ENCODE peak calls at places on chromosome 5, in five cellular contexts. One of them, this sample, is unnamed.

GRCh38 chr5:139955616-139956283 is 87.3 kb downstream of the NRG2 start:
- DNase-seq in H1: no peak
- DNase-seq in IMR-90: no peak
- DNase-seq in mesenchymal stem cell: no peak
- DNase-seq in neuronal stem cell: no peak
- DNase-seq in this sample: peak

GRCh38 chr5:88470746-88471145 is 202.1 kb upstream of the TMEM161B start:
- DNase-seq in neuronal stem cell: no peak
- DNase-seq in mesenchymal stem cell: no peak
- DNase-seq in IMR-90: no peak
- DNase-seq in H1: no peak
- DNase-seq in this sample: no peak

GRCh38 chr5:110916373-110917049 is 155.0 kb upstream of the TSLP start:
- DNase-seq in H1: no peak
- DNase-seq in IMR-90: peak
- DNase-seq in mesenchymal stem cell: peak
- DNase-seq in neuronal stem cell: no peak
- DNase-seq in this sample: peak

GRCh38 chr5:151772029-151772867 is 494 bp downstream of the G3BP1 start:
- DNase-seq in IMR-90: no peak
- DNase-seq in mesenchymal stem cell: peak
- DNase-seq in H1: peak
- DNase-seq in neuronal stem cell: peak
- DNase-seq in this sample: peak

GRCh38 chr5:35309365-35310130 is 79.3 kb upstream of the PRLR start:
- DNase-seq in IMR-90: no peak
- DNase-seq in neuronal stem cell: no peak
- DNase-seq in H1: no peak
- DNase-seq in mesenchymal stem cell: no peak
- DNase-seq in this sample: no peak

GRCh38 chr5:164206196-164206595 is 700.8 kb downstream of the MAT2B start:
- DNase-seq in H1: no peak
- DNase-seq in mesenchymal stem cell: no peak
- DNase-seq in neuronal stem cell: no peak
- DNase-seq in IMR-90: no peak
- DNase-seq in this sample: no peak

GRCh38 chr5:86861514-86861913 is 243.8 kb downstream of the COX7C start:
- DNase-seq in H1: no peak
- DNase-seq in neuronal stem cell: peak
- DNase-seq in IMR-90: no peak
- DNase-seq in mesenchymal stem cell: no peak
- DNase-seq in this sample: peak

GRCh38 chr5:173670130-173670591 is 53.7 kb upstream of the BOD1 start:
- DNase-seq in H1: no peak
- DNase-seq in IMR-90: peak
- DNase-seq in mesenchymal stem cell: peak
- DNase-seq in neuronal stem cell: no peak
- DNase-seq in this sample: no peak

GRCh38 chr5:157740211-157740610 is 3.3 kb upstream of the LSM11 start:
- DNase-seq in H1: peak
- DNase-seq in mesenchymal stem cell: peak
- DNase-seq in neuronal stem cell: no peak
- DNase-seq in IMR-90: no peak
- DNase-seq in this sample: peak

GRCh38 chr5:142200387-142200786 is 91.8 kb downstream of the NDFIP1 start:
- DNase-seq in IMR-90: no peak
- DNase-seq in H1: no peak
- DNase-seq in neuronal stem cell: no peak
- DNase-seq in mesenchymal stem cell: no peak
- DNase-seq in this sample: no peak

GRCh38 chr5:39716532-39716971 is 291.8 kb upstream of the DAB2 start:
- DNase-seq in mesenchymal stem cell: peak
- DNase-seq in neuronal stem cell: peak
- DNase-seq in H1: peak
- DNase-seq in IMR-90: peak
- DNase-seq in this sample: peak

GRCh38 chr5:72032769-72033168 is 74.5 kb upstream of the MAP1B start:
- DNase-seq in neuronal stem cell: peak
- DNase-seq in H1: no peak
- DNase-seq in IMR-90: no peak
- DNase-seq in mesenchymal stem cell: no peak
- DNase-seq in this sample: peak

GRCh38 chr5:161051920-161052500 is 200.0 kb upstream of the ATP10B start:
- DNase-seq in mesenchymal stem cell: no peak
- DNase-seq in neuronal stem cell: no peak
- DNase-seq in IMR-90: no peak
- DNase-seq in H1: no peak
- DNase-seq in this sample: no peak

GRCh38 chr5:126101901-126102300 is 321.3 kb upstream of the GRAMD2B start:
- DNase-seq in mesenchymal stem cell: no peak
- DNase-seq in IMR-90: no peak
- DNase-seq in H1: no peak
- DNase-seq in neuronal stem cell: no peak
- DNase-seq in this sample: no peak

GRCh38 chr5:122030251-122030650 is 47.8 kb downstream of the LOX start:
- DNase-seq in H1: no peak
- DNase-seq in IMR-90: no peak
- DNase-seq in neuronal stem cell: no peak
- DNase-seq in mesenchymal stem cell: peak
- DNase-seq in this sample: peak

GRCh38 chr5:16465544-16466432 is at the start of gene ZNF622:
- DNase-seq in H1: peak
- DNase-seq in mesenchymal stem cell: peak
- DNase-seq in neuronal stem cell: peak
- DNase-seq in IMR-90: peak
- DNase-seq in this sample: peak
- H3K4ac ChIP-seq in H1: peak
- H3K4ac ChIP-seq in mesenchymal stem cell: peak
- H3K4ac ChIP-seq in neuronal stem cell: peak
- H3K4ac ChIP-seq in IMR-90: peak
- H3K4ac ChIP-seq in this sample: no peak

GRCh38 chr5:41312066-41312465 is 98.7 kb upstream of the C6 start:
- DNase-seq in neuronal stem cell: no peak
- DNase-seq in H1: no peak
- DNase-seq in IMR-90: no peak
- DNase-seq in mesenchymal stem cell: no peak
- DNase-seq in this sample: no peak
- H3K4me3 ChIP-seq in neuronal stem cell: no peak
- H3K4me3 ChIP-seq in H1: no peak
- H3K4me3 ChIP-seq in IMR-90: no peak
- H3K4me3 ChIP-seq in mesenchymal stem cell: no peak
- H3K4me3 ChIP-seq in this sample: no peak

DNA sequence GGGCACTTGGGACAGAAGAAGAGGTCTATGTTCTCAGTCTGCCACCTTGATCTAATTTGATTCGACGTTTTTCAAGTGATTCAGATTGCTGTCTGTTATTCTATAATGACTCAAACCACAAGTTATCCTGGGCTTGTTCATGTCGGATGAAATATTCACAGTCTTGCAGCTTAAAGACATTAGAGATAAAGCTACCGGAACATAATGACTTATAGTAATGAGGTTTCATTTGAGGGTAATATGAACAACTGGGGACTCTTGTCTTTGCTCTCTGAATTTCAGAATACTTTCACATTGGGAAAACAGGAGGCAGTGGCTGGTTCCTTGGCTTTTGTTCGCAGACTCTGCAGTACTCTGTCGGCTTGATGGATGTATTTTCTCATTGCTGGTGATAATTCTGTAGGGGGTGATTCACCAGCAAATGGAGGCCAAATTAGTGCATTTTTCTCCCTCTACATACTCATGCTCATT is 154.5 kb upstream of the ANKH start:
- DNase-seq in neuronal stem cell: no peak
- DNase-seq in H1: no peak
- DNase-seq in IMR-90: peak
- DNase-seq in mesenchymal stem cell: peak
- DNase-seq in this sample: no peak
- H3K27ac ChIP-seq in neuronal stem cell: no peak
- H3K27ac ChIP-seq in H1: no peak
- H3K27ac ChIP-seq in IMR-90: no peak
- H3K27ac ChIP-seq in mesenchymal stem cell: peak
- H3K27ac ChIP-seq in this sample: no peak

GRCh38 chr5:24850911-24851310 is 206.1 kb upstream of the CDH10 start:
- DNase-seq in H1: no peak
- DNase-seq in neuronal stem cell: no peak
- DNase-seq in mesenchymal stem cell: no peak
- DNase-seq in IMR-90: no peak
- DNase-seq in this sample: no peak

GRCh38 chr5:24855485-24855884 is 210.7 kb upstream of the CDH10 start:
- DNase-seq in mesenchymal stem cell: peak
- DNase-seq in IMR-90: no peak
- DNase-seq in H1: no peak
- DNase-seq in neuronal stem cell: no peak
- DNase-seq in this sample: peak

GRCh38 chr5:24854350-24854749 is 209.6 kb upstream of the CDH10 start:
- DNase-seq in H1: no peak
- DNase-seq in neuronal stem cell: no peak
- DNase-seq in IMR-90: no peak
- DNase-seq in mesenchymal stem cell: no peak
- DNase-seq in this sample: no peak
- H3K4ac ChIP-seq in H1: no peak
- H3K4ac ChIP-seq in neuronal stem cell: no peak
- H3K4ac ChIP-seq in IMR-90: no peak
- H3K4ac ChIP-seq in mesenchymal stem cell: no peak
- H3K4ac ChIP-seq in this sample: no peak

GRCh38 chr5:137498301-137498735 is 808 bp downstream of the SPOCK1 start:
- DNase-seq in neuronal stem cell: peak
- DNase-seq in IMR-90: no peak
- DNase-seq in H1: peak
- DNase-seq in mesenchymal stem cell: no peak
- DNase-seq in this sample: peak
- H3K4me3 ChIP-seq in neuronal stem cell: peak
- H3K4me3 ChIP-seq in IMR-90: peak
- H3K4me3 ChIP-seq in H1: peak
- H3K4me3 ChIP-seq in mesenchymal stem cell: peak
- H3K4me3 ChIP-seq in this sample: peak

GRCh38 chr5:29758986-29759421 is 1434.5 kb upstream of the CDH6 start:
- DNase-seq in IMR-90: no peak
- DNase-seq in mesenchymal stem cell: no peak
- DNase-seq in neuronal stem cell: peak
- DNase-seq in H1: no peak
- DNase-seq in this sample: peak
- H3K27ac ChIP-seq in IMR-90: no peak
- H3K27ac ChIP-seq in mesenchymal stem cell: no peak
- H3K27ac ChIP-seq in neuronal stem cell: no peak
- H3K27ac ChIP-seq in H1: no peak
- H3K27ac ChIP-seq in this sample: no peak